ENCODE peak calls at places on chromosomes 5 and 9, in four cellular contexts. R, V, B and M are unnamed samples.

GRCh38 chr5:96933764-96934163 is 2.1 kb upstream of the LNPEP start:
- DNase-seq in R (no peak), V (no peak), B (no peak), M (no peak)

GRCh38 chr9:115213777-115214428 is 95.9 kb upstream of the TNC start:
- DNase-seq in R (no peak), V (peak), B (no peak), M (no peak)

GRCh38 chr5:38837416-38837815 is 8.4 kb upstream of the OSMR start:
- DNase-seq in R (no peak), V (peak), B (no peak), M (no peak)

GRCh38 chr9:4497855-4498254 is 7.6 kb downstream of the SLC1A1 start:
- DNase-seq in R (peak), V (peak), B (no peak), M (no peak)

GRCh38 chr9:70419546-70420266 is 5.2 kb upstream of the KLF9 start:
- DNase-seq in R (peak), V (peak), B (peak), M (no peak)

GRCh38 chr9:129624168-129624759 is 1.7 kb upstream of the NTMT1 start:
- DNase-seq in R (peak), V (no peak), B (no peak), M (peak)

GRCh38 chr9:32741706-32742105 is 41.6 kb upstream of the TMEM215 start:
- DNase-seq in R (no peak), V (peak), B (no peak), M (no peak)

GRCh38 chr9:21119093-21119770 is 22.4 kb downstream of the IFNW1 start:
- DNase-seq in R (no peak), V (no peak), B (no peak), M (no peak)

GRCh38 chr5:13470256-13470655 is 474.2 kb downstream of the DNAH5 start:
- DNase-seq in R (no peak), V (no peak), B (no peak), M (no peak)

GRCh38 chr9:14314424-14314928 is 535 bp upstream of the NFIB start:
- DNase-seq in R (peak), V (peak), B (peak), M (peak)

GRCh38 chr9:90838098-90838497 is 36.5 kb downstream of the SYK start:
- DNase-seq in R (no peak), V (no peak), B (no peak), M (no peak)

GRCh38 chr5:150625831-150626746 is 14.4 kb upstream of the SYNPO start:
- DNase-seq in R (no peak), V (no peak), B (no peak), M (no peak)

GRCh38 chr9:132482196-132482813 is 72.3 kb downstream of the CFAP77 start:
- DNase-seq in R (no peak), V (no peak), B (no peak), M (no peak)

GRCh38 chr9:90985631-90986030 is 184.0 kb downstream of the SYK start:
- DNase-seq in R (no peak), V (no peak), B (no peak), M (no peak)

GRCh38 chr9:94932647-94933415 is 206.3 kb downstream of the AOPEP start:
- DNase-seq in R (no peak), V (no peak), B (no peak), M (no peak)

GRCh38 chr5:37251673-37252072 is 2.5 kb upstream of the CPLANE1 start:
- DNase-seq in R (no peak), V (no peak), B (no peak), M (no peak)